ENCODE peak calls at places on chromosomes 3 and 15, in nine cellular contexts. One of them, this sample, is unnamed.

GRCh38 chr15:99918072-99918471 is 184.8 kb upstream of the LYSMD4 start:
- DNase-seq in kidney epithelial cell: no peak
- DNase-seq in body of pancreas: no peak
- DNase-seq in mammary epithelial cell: no peak
- DNase-seq in tibial nerve: no peak
- DNase-seq in neural progenitor cell: no peak
- DNase-seq in H7: no peak
- DNase-seq in cardiac fibroblast: no peak
- DNase-seq in GM12865: no peak
- DNase-seq in this sample: no peak

GRCh38 chr3:196007744-196008143 is 74.1 kb downstream of the TFRC start:
- DNase-seq in tibial nerve: no peak
- DNase-seq in GM12865: no peak
- DNase-seq in mammary epithelial cell: no peak
- DNase-seq in body of pancreas: no peak
- DNase-seq in kidney epithelial cell: no peak
- DNase-seq in neural progenitor cell: no peak
- DNase-seq in cardiac fibroblast: no peak
- DNase-seq in H7: peak; percentile 25
- DNase-seq in this sample: no peak

GRCh38 chr3:13504161-13504831 is 24.2 kb downstream of the HDAC11 start:
- DNase-seq in tibial nerve: no peak
- DNase-seq in neural progenitor cell: no peak
- DNase-seq in H7: no peak
- DNase-seq in mammary epithelial cell: no peak
- DNase-seq in kidney epithelial cell: no peak
- DNase-seq in GM12865: no peak
- DNase-seq in cardiac fibroblast: peak; percentile 35
- DNase-seq in body of pancreas: peak; percentile 10
- DNase-seq in this sample: no peak

GRCh38 chr3:127101411-127102067 is 91.4 kb upstream of the PRR23E start:
- DNase-seq in tibial nerve: no peak
- DNase-seq in GM12865: no peak
- DNase-seq in body of pancreas: no peak
- DNase-seq in kidney epithelial cell: no peak
- DNase-seq in cardiac fibroblast: no peak
- DNase-seq in H7: peak; percentile 35
- DNase-seq in mammary epithelial cell: no peak
- DNase-seq in neural progenitor cell: no peak
- DNase-seq in this sample: no peak

GRCh38 chr3:120524171-120524923 is 71.8 kb upstream of the NDUFB4 start:
- DNase-seq in body of pancreas: no peak
- DNase-seq in H7: no peak
- DNase-seq in neural progenitor cell: no peak
- DNase-seq in mammary epithelial cell: peak; percentile 73
- DNase-seq in cardiac fibroblast: peak; percentile 59
- DNase-seq in GM12865: no peak
- DNase-seq in kidney epithelial cell: peak; percentile 21
- DNase-seq in tibial nerve: no peak
- DNase-seq in this sample: no peak

GRCh38 chr15:78937132-78937739 is 7.6 kb downstream of the CTSH start:
- DNase-seq in mammary epithelial cell: no peak
- DNase-seq in H7: no peak
- DNase-seq in body of pancreas: no peak
- DNase-seq in kidney epithelial cell: no peak
- DNase-seq in tibial nerve: no peak
- DNase-seq in GM12865: no peak
- DNase-seq in cardiac fibroblast: peak; percentile 77
- DNase-seq in neural progenitor cell: no peak
- DNase-seq in this sample: no peak

GRCh38 chr15:60004846-60005351 is 788 bp downstream of the FOXB1 start:
- DNase-seq in body of pancreas: no peak
- DNase-seq in H7: no peak
- DNase-seq in kidney epithelial cell: no peak
- DNase-seq in tibial nerve: no peak
- DNase-seq in cardiac fibroblast: no peak
- DNase-seq in mammary epithelial cell: no peak
- DNase-seq in neural progenitor cell: peak; percentile 75
- DNase-seq in GM12865: no peak
- DNase-seq in this sample: no peak

GRCh38 chr3:157160652-157161480 is 919 bp upstream of the CCNL1 start:
- DNase-seq in tibial nerve: peak; percentile 86
- DNase-seq in neural progenitor cell: peak; percentile 64
- DNase-seq in cardiac fibroblast: peak; percentile 97
- DNase-seq in body of pancreas: peak; percentile 88
- DNase-seq in kidney epithelial cell: peak; percentile 82
- DNase-seq in mammary epithelial cell: peak; percentile 97
- DNase-seq in GM12865: peak; percentile 88
- DNase-seq in H7: peak; percentile 56
- DNase-seq in this sample: peak; percentile 72

GRCh38 chr3:31091748-31092147 is 197.3 kb upstream of the GADL1 start:
- DNase-seq in mammary epithelial cell: no peak
- DNase-seq in kidney epithelial cell: no peak
- DNase-seq in H7: no peak
- DNase-seq in body of pancreas: no peak
- DNase-seq in tibial nerve: no peak
- DNase-seq in neural progenitor cell: no peak
- DNase-seq in cardiac fibroblast: no peak
- DNase-seq in GM12865: no peak
- DNase-seq in this sample: no peak

GRCh38 chr3:36077320-36077719 is 303.0 kb upstream of the STAC start:
- DNase-seq in tibial nerve: no peak
- DNase-seq in cardiac fibroblast: no peak
- DNase-seq in H7: no peak
- DNase-seq in kidney epithelial cell: no peak
- DNase-seq in neural progenitor cell: no peak
- DNase-seq in GM12865: no peak
- DNase-seq in mammary epithelial cell: no peak
- DNase-seq in body of pancreas: no peak
- DNase-seq in this sample: no peak

GRCh38 chr15:41513282-41514227 is at the start of gene LTK:
- DNase-seq in H7: peak; percentile 89
- DNase-seq in kidney epithelial cell: no peak
- DNase-seq in neural progenitor cell: peak; percentile 77
- DNase-seq in cardiac fibroblast: no peak
- DNase-seq in tibial nerve: no peak
- DNase-seq in body of pancreas: no peak
- DNase-seq in mammary epithelial cell: no peak
- DNase-seq in GM12865: peak; percentile 62
- DNase-seq in this sample: no peak

GRCh38 chr3:69712244-69712643 is 27.0 kb upstream of the MITF start:
- DNase-seq in body of pancreas: no peak
- DNase-seq in tibial nerve: no peak
- DNase-seq in cardiac fibroblast: no peak
- DNase-seq in mammary epithelial cell: no peak
- DNase-seq in GM12865: no peak
- DNase-seq in neural progenitor cell: no peak
- DNase-seq in kidney epithelial cell: no peak
- DNase-seq in H7: no peak
- DNase-seq in this sample: no peak

GRCh38 chr3:52237659-52238172 is 1.2 kb downstream of the TWF2 start:
- DNase-seq in kidney epithelial cell: peak; percentile 61
- DNase-seq in GM12865: no peak
- DNase-seq in mammary epithelial cell: peak; percentile 84
- DNase-seq in body of pancreas: peak; percentile 91
- DNase-seq in neural progenitor cell: no peak
- DNase-seq in H7: peak; percentile 89
- DNase-seq in cardiac fibroblast: peak; percentile 86
- DNase-seq in tibial nerve: peak; percentile 70
- DNase-seq in this sample: peak; percentile 74

GRCh38 chr3:147958754-147959153 is 549.6 kb downstream of the ZIC1 start:
- DNase-seq in cardiac fibroblast: no peak
- DNase-seq in neural progenitor cell: no peak
- DNase-seq in mammary epithelial cell: no peak
- DNase-seq in tibial nerve: no peak
- DNase-seq in GM12865: no peak
- DNase-seq in body of pancreas: no peak
- DNase-seq in kidney epithelial cell: no peak
- DNase-seq in H7: no peak
- DNase-seq in this sample: no peak

GRCh38 chr3:142209655-142210054 is 15.7 kb downstream of the GK5 start:
- DNase-seq in cardiac fibroblast: peak; percentile 97
- DNase-seq in GM12865: no peak
- DNase-seq in H7: no peak
- DNase-seq in tibial nerve: no peak
- DNase-seq in neural progenitor cell: no peak
- DNase-seq in kidney epithelial cell: no peak
- DNase-seq in mammary epithelial cell: peak; percentile 47
- DNase-seq in body of pancreas: no peak
- DNase-seq in this sample: no peak

GRCh38 chr3:187567741-187568140 is 102.5 kb downstream of the SST start:
- DNase-seq in mammary epithelial cell: peak; percentile 5
- DNase-seq in body of pancreas: no peak
- DNase-seq in kidney epithelial cell: peak; percentile 90
- DNase-seq in cardiac fibroblast: peak; percentile 74
- DNase-seq in neural progenitor cell: no peak
- DNase-seq in GM12865: no peak
- DNase-seq in tibial nerve: no peak
- DNase-seq in H7: peak; percentile 19
- DNase-seq in this sample: no peak

GRCh38 chr3:194928183-194928736 is 242.6 kb downstream of the FAM43A start:
- DNase-seq in neural progenitor cell: no peak
- DNase-seq in H7: no peak
- DNase-seq in cardiac fibroblast: peak; percentile 41
- DNase-seq in body of pancreas: no peak
- DNase-seq in mammary epithelial cell: peak; percentile 14
- DNase-seq in tibial nerve: no peak
- DNase-seq in kidney epithelial cell: no peak
- DNase-seq in GM12865: no peak
- DNase-seq in this sample: no peak

GRCh38 chr15:25971053-25971452 is 107.9 kb upstream of the ATP10A start:
- DNase-seq in H7: no peak
- DNase-seq in mammary epithelial cell: no peak
- DNase-seq in cardiac fibroblast: no peak
- DNase-seq in neural progenitor cell: no peak
- DNase-seq in kidney epithelial cell: no peak
- DNase-seq in tibial nerve: no peak
- DNase-seq in GM12865: no peak
- DNase-seq in body of pancreas: no peak
- DNase-seq in this sample: no peak

GRCh38 chr3:5231536-5231935 is 44.0 kb downstream of the EDEM1 start:
- DNase-seq in H7: no peak
- DNase-seq in mammary epithelial cell: no peak
- DNase-seq in body of pancreas: no peak
- DNase-seq in neural progenitor cell: no peak
- DNase-seq in kidney epithelial cell: no peak
- DNase-seq in tibial nerve: no peak
- DNase-seq in GM12865: peak; percentile 37
- DNase-seq in cardiac fibroblast: no peak
- DNase-seq in this sample: no peak

GRCh38 chr15:58463815-58464697 is 32.3 kb downstream of the LIPC start:
- DNase-seq in GM12865: peak; percentile 50
- DNase-seq in body of pancreas: no peak
- DNase-seq in cardiac fibroblast: no peak
- DNase-seq in mammary epithelial cell: no peak
- DNase-seq in neural progenitor cell: no peak
- DNase-seq in tibial nerve: no peak
- DNase-seq in H7: no peak
- DNase-seq in kidney epithelial cell: peak; percentile 81
- DNase-seq in this sample: no peak

GRCh38 chr15:29822100-29822684 is at the start of gene TJP1:
- DNase-seq in H7: peak; percentile 94
- DNase-seq in tibial nerve: peak; percentile 69
- DNase-seq in cardiac fibroblast: peak; percentile 84
- DNase-seq in neural progenitor cell: peak; percentile 94
- DNase-seq in GM12865: no peak
- DNase-seq in body of pancreas: peak; percentile 84
- DNase-seq in mammary epithelial cell: peak; percentile 74
- DNase-seq in kidney epithelial cell: no peak
- DNase-seq in this sample: peak; percentile 75
- H3K4me3 ChIP-seq in H7: peak within 1 kb of the TSS; percentile 95
- H3K4me3 ChIP-seq in tibial nerve: peak within 1 kb of the TSS; percentile 98
- H3K4me3 ChIP-seq in cardiac fibroblast: peak within 1 kb of the TSS; percentile 91
- H3K4me3 ChIP-seq in neural progenitor cell: peak within 1 kb of the TSS; percentile 95
- H3K4me3 ChIP-seq in GM12865: no peak within 1 kb of the TSS
- H3K4me3 ChIP-seq in body of pancreas: peak within 1 kb of the TSS; percentile 48
- H3K4me3 ChIP-seq in mammary epithelial cell: peak within 1 kb of the TSS; percentile 99
- H3K4me3 ChIP-seq in kidney epithelial cell: peak within 1 kb of the TSS; percentile 84
- H3K4me3 ChIP-seq in this sample: peak within 1 kb of the TSS; percentile 94

GRCh38 chr3:133448478-133449122 is 48.7 kb downstream of the BFSP2 start:
- DNase-seq in GM12865: peak; percentile 97
- DNase-seq in cardiac fibroblast: no peak
- DNase-seq in kidney epithelial cell: no peak
- DNase-seq in neural progenitor cell: no peak
- DNase-seq in tibial nerve: no peak
- DNase-seq in body of pancreas: no peak
- DNase-seq in mammary epithelial cell: no peak
- DNase-seq in H7: no peak
- DNase-seq in this sample: no peak
- H3K4me3 ChIP-seq in GM12865: peak overlapping the region; percentile 22
- H3K4me3 ChIP-seq in cardiac fibroblast: no peak overlapping the region
- H3K4me3 ChIP-seq in kidney epithelial cell: no peak overlapping the region
- H3K4me3 ChIP-seq in neural progenitor cell: no peak overlapping the region
- H3K4me3 ChIP-seq in tibial nerve: no peak overlapping the region
- H3K4me3 ChIP-seq in body of pancreas: no peak overlapping the region
- H3K4me3 ChIP-seq in mammary epithelial cell: no peak overlapping the region
- H3K4me3 ChIP-seq in H7: no peak overlapping the region
- H3K4me3 ChIP-seq in this sample: no peak overlapping the region

DNA sequence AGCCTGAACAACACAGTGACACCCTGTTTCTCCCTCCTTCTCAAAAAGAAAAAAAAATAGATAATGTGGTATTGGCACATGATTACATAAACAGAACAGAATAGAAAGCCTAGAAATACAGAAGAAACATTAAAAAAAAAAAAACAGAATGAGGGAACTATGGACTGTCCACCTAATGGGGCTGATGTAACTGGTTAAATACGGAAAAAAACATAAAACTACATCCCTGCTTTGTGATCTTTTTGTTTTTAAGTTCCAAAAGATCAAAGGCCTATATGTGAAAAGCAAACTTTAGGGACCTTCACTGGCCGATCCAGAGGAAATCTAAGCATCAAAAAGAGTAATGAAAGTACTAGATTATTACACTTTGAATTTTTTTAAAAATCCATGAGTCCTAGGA is 17.2 kb downstream of the TMEM202 start:
- DNase-seq in tibial nerve: no peak
- DNase-seq in H7: no peak
- DNase-seq in GM12865: no peak
- DNase-seq in body of pancreas: no peak
- DNase-seq in cardiac fibroblast: no peak
- DNase-seq in mammary epithelial cell: no peak
- DNase-seq in neural progenitor cell: no peak
- DNase-seq in kidney epithelial cell: no peak
- DNase-seq in this sample: no peak
- H3K4me3 ChIP-seq in tibial nerve: no peak overlapping the region
- H3K4me3 ChIP-seq in H7: no peak overlapping the region
- H3K4me3 ChIP-seq in GM12865: no peak overlapping the region
- H3K4me3 ChIP-seq in body of pancreas: no peak overlapping the region
- H3K4me3 ChIP-seq in cardiac fibroblast: no peak overlapping the region
- H3K4me3 ChIP-seq in mammary epithelial cell: no peak overlapping the region
- H3K4me3 ChIP-seq in neural progenitor cell: no peak overlapping the region
- H3K4me3 ChIP-seq in kidney epithelial cell: no peak overlapping the region
- H3K4me3 ChIP-seq in this sample: no peak overlapping the region

DNA sequence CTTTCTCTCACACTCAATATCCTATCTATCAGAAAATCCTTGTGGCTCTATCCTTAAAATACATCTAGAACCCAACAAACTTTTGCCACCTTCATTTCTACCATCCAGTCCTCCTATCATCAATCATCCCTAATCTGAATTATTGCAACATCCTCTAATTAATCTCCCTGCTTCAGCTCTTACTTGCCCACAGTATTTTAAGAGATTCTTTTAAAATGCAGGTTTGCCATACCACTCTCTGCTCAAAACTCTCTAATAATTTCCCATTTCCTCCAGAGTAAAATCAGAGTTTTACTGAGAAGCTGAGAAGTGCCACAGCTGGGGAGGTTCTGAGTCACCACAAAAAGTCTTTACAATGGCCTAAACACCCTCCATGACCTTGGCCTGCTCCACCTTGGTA is 234.3 kb upstream of the ZPLD1 start:
- DNase-seq in GM12865: no peak
- DNase-seq in mammary epithelial cell: no peak
- DNase-seq in tibial nerve: no peak
- DNase-seq in cardiac fibroblast: no peak
- DNase-seq in kidney epithelial cell: no peak
- DNase-seq in body of pancreas: no peak
- DNase-seq in neural progenitor cell: no peak
- DNase-seq in H7: no peak
- DNase-seq in this sample: no peak
- H3K4me3 ChIP-seq in GM12865: no peak overlapping the region
- H3K4me3 ChIP-seq in mammary epithelial cell: no peak overlapping the region
- H3K4me3 ChIP-seq in tibial nerve: no peak overlapping the region
- H3K4me3 ChIP-seq in cardiac fibroblast: no peak overlapping the region
- H3K4me3 ChIP-seq in kidney epithelial cell: no peak overlapping the region
- H3K4me3 ChIP-seq in body of pancreas: no peak overlapping the region
- H3K4me3 ChIP-seq in neural progenitor cell: no peak overlapping the region
- H3K4me3 ChIP-seq in H7: no peak overlapping the region
- H3K4me3 ChIP-seq in this sample: no peak overlapping the region

This sample was measured in prostate gland.